ENCODE peak calls at places on chromosomes 1 and 21, in five cellular contexts. C, S, O, J and F are unnamed samples.
A peak's percentile ranks its signal among the peaks of the same experiment; 100 is the strongest.

GRCh38 chr1:160342520-160342919 is 530 bp downstream of the COPA start:
- DNase-seq in O (no peak), J (peak; percentile 9), S (no peak), C (no peak), F (no peak)

GRCh38 chr1:242454262-242455051 is 70.0 kb downstream of the PLD5 start:
- DNase-seq in J (no peak), C (no peak), S (peak; percentile 56), O (peak; percentile 78), F (no peak)

GRCh38 chr1:179637211-179637860 is 45.7 kb downstream of the TDRD5 start:
- DNase-seq in J (no peak), O (no peak), S (no peak), C (no peak), F (no peak)

GRCh38 chr1:193104496-193104905 is 713 bp downstream of the GLRX2 start:
- DNase-seq in O (no peak), S (peak; percentile 42), J (no peak), C (peak; percentile 75), F (no peak)

GRCh38 chr1:4561213-4561612 is 93.2 kb upstream of the AJAP1 start:
- DNase-seq in O (no peak), J (no peak), C (no peak), S (no peak), F (no peak)

GRCh38 chr1:180482425-180483275 is 19.7 kb downstream of the ACBD6 start:
- DNase-seq in J (peak; percentile 42), O (peak; percentile 77), C (no peak), S (peak; percentile 38), F (no peak)

GRCh38 chr1:174080819-174081218 is 58.7 kb upstream of the RC3H1 start:
- DNase-seq in J (no peak), S (no peak), C (no peak), O (no peak), F (no peak)

GRCh38 chr1:217011097-217011496 is 287.9 kb upstream of the ESRRG start:
- DNase-seq in O (no peak), J (no peak), S (no peak), C (no peak), F (no peak)

GRCh38 chr1:56773341-56774066 is 45.7 kb downstream of the FYB2 start:
- DNase-seq in S (no peak), O (no peak), C (no peak), J (no peak), F (no peak)

GRCh38 chr21:28227881-28228623 is 764.6 kb downstream of the LTN1 start:
- DNase-seq in O (no peak), J (no peak), C (no peak), S (no peak), F (no peak)

GRCh38 chr1:8809342-8809736 is 8.1 kb downstream of the RERE start:
- DNase-seq in C (no peak), S (no peak), J (no peak), O (no peak), F (no peak)

GRCh38 chr1:218164930-218165686 is 120.0 kb upstream of the RRP15 start:
- DNase-seq in O (peak; percentile 78), J (no peak), S (no peak), C (no peak), F (no peak)

GRCh38 chr1:234773936-234774677 is 164.1 kb upstream of the IRF2BP2 start:
- DNase-seq in C (no peak), O (no peak), J (no peak), S (no peak), F (no peak)

GRCh38 chr1:31196685-31197084 is 43.0 kb downstream of the NKAIN1 start:
- DNase-seq in J (no peak), O (no peak), S (peak; percentile 72), C (no peak), F (no peak)

GRCh38 chr1:170495006-170495405 is 37.0 kb upstream of the GORAB start:
- DNase-seq in C (no peak), J (no peak), O (no peak), S (no peak), F (no peak)

GRCh38 chr1:66217021-66217420 is 316.9 kb upstream of the SGIP1 start:
- DNase-seq in S (peak; percentile 34), C (no peak), J (no peak), O (no peak), F (peak; percentile 37)

GRCh38 chr1:94254073-94254810 is 16.9 kb upstream of the ARHGAP29 start:
- DNase-seq in O (no peak), C (no peak), J (no peak), S (peak; percentile 59), F (no peak)

GRCh38 chr1:155977607-155978324 is 581 bp downstream of the ARHGEF2 start:
- DNase-seq in S (no peak), J (peak; percentile 28), C (no peak), O (no peak), F (no peak)

GRCh38 chr1:41390171-41390570 is 28.9 kb downstream of the FOXO6 start:
- DNase-seq in C (no peak), O (peak; percentile 74), J (no peak), S (no peak), F (no peak)

GRCh38 chr1:217135569-217135915 is 412.3 kb upstream of the ESRRG start:
- DNase-seq in S (no peak), O (peak; percentile 30), C (no peak), J (no peak), F (no peak)